ENCODE peak calls at places on chromosomes 3 and 15, in seven cellular contexts. V is NCI-H774; P is activated CD4-positive, alpha-beta T cell treated with anti-CD3 and anti-CD28 coated beads, Interleukin-2, amount 10 ng/mL, durations not matched to agents 7 days and 5 days; M is colonic mucosa; B is brain microvascular endothelial cell; U is mucosa of gallbladder; Q is iPS-NIHi11. E is an unnamed sample.

GRCh38 chr3:76646921-76647562 is 392.9 kb upstream of the ROBO2 start:
- DNase-seq in B (no peak), M (no peak), P (no peak), U (no peak), Q (peak), V (no peak), E (peak)

GRCh38 chr3:152742368-152743347 is 92.3 kb upstream of the P2RY1 start:
- DNase-seq in P (no peak), U (no peak), V (no peak), B (no peak), M (no peak), Q (no peak), E (no peak)

GRCh38 chr3:42803800-42804112 is 534 bp downstream of the HIGD1A start:
- DNase-seq in V (no peak), P (peak), M (peak), B (peak), U (no peak), Q (peak), E (peak)

GRCh38 chr3:125431391-125431790 is 56.3 kb upstream of the ZNF148 start:
- DNase-seq in Q (no peak), U (no peak), M (no peak), V (no peak), B (peak), P (no peak), E (no peak)

GRCh38 chr15:40763801-40764765 is at the start of gene GCHFR:
- DNase-seq in B (peak), M (peak), P (peak), Q (peak), V (peak), U (peak), E (peak)

GRCh38 chr3:150384517-150385212 is 23.4 kb upstream of the TSC22D2 start:
- DNase-seq in P (peak), B (no peak), Q (peak), U (peak), V (no peak), M (no peak), E (peak)

GRCh38 chr3:30471076-30471475 is 135.3 kb upstream of the TGFBR2 start:
- DNase-seq in U (no peak), Q (no peak), B (no peak), M (no peak), P (no peak), V (no peak), E (no peak)

GRCh38 chr15:39629376-39629775 is 48.5 kb downstream of the THBS1 start:
- DNase-seq in P (peak), M (peak), V (no peak), U (no peak), Q (no peak), B (no peak), E (no peak)

GRCh38 chr3:63576826-63577225 is 75.6 kb upstream of the SNTN start:
- DNase-seq in V (peak), Q (peak), U (peak), P (no peak), M (peak), B (no peak), E (no peak)

GRCh38 chr3:42723146-42723683 is 20.6 kb upstream of the HHATL start:
- DNase-seq in B (no peak), Q (no peak), V (no peak), U (no peak), M (no peak), P (no peak), E (no peak)

GRCh38 chr3:14261229-14261628 is 82.6 kb downstream of the LSM3 start:
- DNase-seq in B (peak), P (peak), M (peak), U (peak), V (peak), Q (peak), E (peak)

GRCh38 chr3:6179761-6180160 is 681.2 kb upstream of the GRM7 start:
- DNase-seq in M (no peak), U (no peak), P (no peak), Q (no peak), V (no peak), B (no peak), E (no peak)

GRCh38 chr3:144743325-144743724 is 771.7 kb downstream of the DIPK2A start:
- DNase-seq in M (no peak), U (no peak), P (no peak), B (no peak), V (no peak), Q (no peak), E (no peak)

GRCh38 chr3:27360113-27361078 is 8.8 kb downstream of the NEK10 start:
- DNase-seq in B (peak), M (peak), P (no peak), V (peak), Q (no peak), U (peak), E (peak)

GRCh38 chr3:53044371-53045106 is 1.3 kb downstream of the SFMBT1 start:
- DNase-seq in Q (no peak), U (no peak), P (peak), M (peak), B (peak), V (no peak), E (no peak)

GRCh38 chr3:29186982-29187718 is 93.7 kb upstream of the RBMS3 start:
- DNase-seq in U (no peak), B (peak), Q (no peak), P (no peak), M (no peak), V (no peak), E (no peak)

GRCh38 chr15:74752486-74753395 is 4.1 kb downstream of the CYP1A2 start:
- DNase-seq in U (no peak), B (peak), Q (no peak), P (no peak), M (no peak), V (no peak), E (no peak)

GRCh38 chr3:123343296-123344174 is 105.4 kb downstream of the ADCY5 start:
- DNase-seq in V (no peak), M (no peak), B (no peak), U (no peak), P (no peak), Q (no peak), E (no peak)

GRCh38 chr3:21942328-21942727 is 191.3 kb upstream of the ZNF385D start:
- DNase-seq in V (no peak), U (no peak), P (no peak), M (no peak), B (peak), Q (no peak), E (no peak)

GRCh38 chr15:82714026-82714425 is 4.4 kb upstream of the AP3B2 start:
- DNase-seq in P (no peak), U (no peak), V (no peak), Q (no peak), B (no peak), M (no peak), E (no peak)

GRCh38 chr3:197428117-197428761 is 127.5 kb downstream of the BDH1 start:
- DNase-seq in Q (peak), M (peak), P (peak), V (no peak), B (no peak), U (peak), E (peak)

GRCh38 chr15:70165811-70166284 is 68.1 kb upstream of the TLE3 start:
- DNase-seq in B (no peak), V (no peak), Q (no peak), P (no peak), M (no peak), U (peak), E (no peak)

GRCh38 chr3:50552058-50552435 is 15.5 kb downstream of the C3orf18 start:
- DNase-seq in U (no peak), Q (no peak), B (no peak), P (no peak), V (no peak), M (no peak), E (no peak)

GRCh38 chr3:12922299-12922698 is 80.9 kb upstream of the RPL32 start:
- DNase-seq in M (no peak), P (no peak), Q (no peak), B (no peak), V (no peak), U (no peak), E (no peak)

GRCh38 chr3:57918123-57918837 is 89.9 kb upstream of the FLNB start:
- DNase-seq in U (no peak), V (no peak), B (peak), Q (no peak), P (no peak), M (no peak), E (no peak)

GRCh38 chr3:7536510-7536909 is 675.6 kb downstream of the GRM7 start:
- DNase-seq in M (no peak), B (no peak), V (no peak), Q (no peak), U (no peak), P (no peak), E (no peak)

GRCh38 chr3:184145120-184145524 is 10.0 kb downstream of the EIF2B5 start:
- DNase-seq in P (peak), B (peak), M (peak), U (peak), V (peak), Q (peak), E (peak)

GRCh38 chr15:92595506-92596337 is 59.9 kb downstream of the FAM174B start:
- DNase-seq in P (no peak), B (no peak), M (no peak), U (no peak), Q (no peak), V (no peak), E (no peak)

GRCh38 chr3:189324538-189325138 is 152.9 kb downstream of the TPRG1 start:
- DNase-seq in B (peak), P (peak), Q (peak), M (peak), U (peak), V (peak), E (peak)

GRCh38 chr3:4988815-4989648 is 9.8 kb downstream of the BHLHE40 start:
- DNase-seq in P (no peak), B (no peak), U (no peak), V (no peak), Q (no peak), M (peak), E (no peak)

GRCh38 chr3:189727898-189728297 is 96.7 kb downstream of the TP63 start:
- DNase-seq in V (no peak), B (no peak), P (no peak), M (no peak), Q (no peak), U (no peak), E (no peak)

GRCh38 chr15:68384451-68385239 is 47.3 kb downstream of the ITGA11 start:
- DNase-seq in U (peak), B (peak), V (no peak), P (no peak), M (peak), Q (no peak), E (no peak)